ENCODE peak calls at places on chromosomes 11 and 22, in eight cellular contexts. F is activated CD8-positive, alpha-beta T cell treated with anti-CD3 and anti-CD28 coated beads for 36 hours; V is OCI-LY7; B is choroid plexus epithelial cell; M is CD8-positive, alpha-beta T cell; W is tibial artery; Z is heart left ventricle; C is astrocyte of the spinal cord. X is an unnamed sample.
A peak's percentile ranks its signal among the peaks of the same experiment; 100 is the strongest.

GRCh38 chr11:96230686-96231085 is 112.3 kb downstream of the MAML2 start:
- DNase-seq in C (no peak), M (no peak), B (no peak), V (no peak), F (no peak), Z (no peak), W (no peak), X (no peak)

GRCh38 chr11:73359930-73360742 is 16.1 kb upstream of the RELT start:
- DNase-seq in B (peak; percentile 71), C (peak; percentile 26), W (no peak), F (peak; percentile 57), V (peak; percentile 59), Z (no peak), M (no peak), X (no peak)

GRCh38 chr22:30855677-30856518 is 112.7 kb downstream of the MORC2 start:
- DNase-seq in V (no peak), C (no peak), B (no peak), Z (no peak), F (no peak), M (no peak), W (peak; percentile 19), X (no peak)

GRCh38 chr11:34792814-34793241 is 123.4 kb downstream of the APIP start:
- DNase-seq in W (no peak), M (no peak), F (no peak), Z (no peak), V (no peak), C (no peak), B (no peak), X (no peak)

GRCh38 chr11:112196519-112197087 is 21.3 kb downstream of the BCO2 start:
- DNase-seq in W (no peak), B (no peak), C (no peak), Z (no peak), V (no peak), F (no peak), M (no peak), X (no peak)

GRCh38 chr11:59187587-59187986 is 15.7 kb downstream of the DTX4 start:
- DNase-seq in W (no peak), M (no peak), V (no peak), C (no peak), F (no peak), Z (peak; percentile 81), B (no peak), X (no peak)

GRCh38 chr22:40955516-40955915 is 4.3 kb downstream of the RBX1 start:
- DNase-seq in M (no peak), B (peak; percentile 56), V (no peak), W (no peak), Z (no peak), F (no peak), C (no peak), X (no peak)

GRCh38 chr11:130209944-130210854 is 50.6 kb downstream of the ST14 start:
- DNase-seq in F (no peak), Z (no peak), C (no peak), W (peak; percentile 32), V (no peak), M (no peak), B (no peak), X (no peak)

GRCh38 chr11:70225629-70226582 is 22.8 kb downstream of the FADD start:
- DNase-seq in B (no peak), W (no peak), Z (no peak), V (no peak), C (no peak), F (no peak), M (no peak), X (no peak)

GRCh38 chr11:14308114-14308896 is 50.7 kb downstream of the RRAS2 start:
- DNase-seq in F (no peak), C (peak; percentile 56), V (peak; percentile 39), W (no peak), B (peak; percentile 83), M (no peak), Z (no peak), X (peak; percentile 60)

GRCh38 chr11:122656073-122656630 is 630 bp downstream of the UBASH3B start:
- DNase-seq in M (peak; percentile 21), Z (peak; percentile 81), W (peak; percentile 69), B (peak; percentile 73), V (peak; percentile 61), F (peak; percentile 67), C (peak; percentile 75), X (peak; percentile 44)

GRCh38 chr22:17057959-17058814 is 26.6 kb upstream of the IL17RA start:
- DNase-seq in M (peak; percentile 29), Z (no peak), W (peak; percentile 71), C (peak; percentile 52), B (peak; percentile 85), V (peak; percentile 58), F (peak; percentile 64), X (peak; percentile 60)

GRCh38 chr11:1224491-1225385 is 1.9 kb downstream of the MUC5B start:
- DNase-seq in B (no peak), M (no peak), C (no peak), Z (peak; percentile 39), W (peak; percentile 52), V (no peak), F (no peak), X (no peak)

GRCh38 chr11:114440121-114440860 is 1.0 kb downstream of the REXO2 start:
- DNase-seq in C (no peak), V (peak; percentile 11), W (no peak), M (no peak), F (no peak), B (peak; percentile 36), Z (no peak), X (no peak)

GRCh38 chr11:35200811-35201341 is 61.9 kb downstream of the CD44 start:
- DNase-seq in B (no peak), Z (no peak), C (no peak), W (no peak), F (no peak), V (no peak), M (no peak), X (no peak)

GRCh38 chr11:5234390-5234834 is at the start of gene HBD:
- DNase-seq in Z (no peak), C (peak; percentile 10), F (no peak), V (no peak), B (peak; percentile 72), M (no peak), W (no peak), X (no peak)

GRCh38 chr11:134346976-134347350 is 15.2 kb downstream of the GLB1L2 start:
- DNase-seq in F (no peak), Z (no peak), V (no peak), B (no peak), C (no peak), W (no peak), M (no peak), X (no peak)

GRCh38 chr11:104594228-104594958 is 303.9 kb downstream of the CASP12 start:
- DNase-seq in B (peak; percentile 45), W (no peak), F (peak; percentile 15), M (no peak), Z (no peak), C (peak; percentile 49), V (no peak), X (peak; percentile 60)

GRCh38 chr11:17979770-17980371 is 33.0 kb downstream of the SERGEF start:
- DNase-seq in V (peak; percentile 55), W (no peak), Z (no peak), F (peak; percentile 39), B (peak; percentile 38), M (peak; percentile 12), C (no peak), X (peak; percentile 28)

GRCh38 chr11:116771935-116772334 is 852 bp downstream of the BUD13 start:
- DNase-seq in V (peak; percentile 6), B (no peak), W (no peak), C (no peak), Z (no peak), M (no peak), F (no peak), X (no peak)

GRCh38 chr11:116772443-116773202 is at the start of gene BUD13:
- DNase-seq in M (peak; percentile 95), V (peak; percentile 94), B (peak; percentile 81), F (peak; percentile 95), W (peak; percentile 93), C (peak; percentile 85), Z (peak; percentile 96), X (peak; percentile 67)

GRCh38 chr11:116775975-116776374 is 3.2 kb upstream of the BUD13 start:
- DNase-seq in F (no peak), V (no peak), B (no peak), Z (no peak), W (no peak), C (no peak), M (no peak), X (no peak)

GRCh38 chr11:116774661-116775060 is 1.9 kb upstream of the BUD13 start:
- DNase-seq in V (no peak), F (no peak), M (no peak), W (no peak), B (no peak), Z (no peak), C (no peak), X (no peak)

GRCh38 chr11:116773203-116774112 is 671 bp upstream of the BUD13 start:
- DNase-seq in Z (no peak), B (peak; percentile 11), C (peak; percentile 25), W (no peak), M (no peak), V (peak; percentile 29), F (no peak), X (peak; percentile 47)
- TF ChIP-seq CTCF in Z (no peak), B (no peak), C (no peak), W (no peak), M (no peak), V (no peak), F (no peak), X (no peak)

DNA sequence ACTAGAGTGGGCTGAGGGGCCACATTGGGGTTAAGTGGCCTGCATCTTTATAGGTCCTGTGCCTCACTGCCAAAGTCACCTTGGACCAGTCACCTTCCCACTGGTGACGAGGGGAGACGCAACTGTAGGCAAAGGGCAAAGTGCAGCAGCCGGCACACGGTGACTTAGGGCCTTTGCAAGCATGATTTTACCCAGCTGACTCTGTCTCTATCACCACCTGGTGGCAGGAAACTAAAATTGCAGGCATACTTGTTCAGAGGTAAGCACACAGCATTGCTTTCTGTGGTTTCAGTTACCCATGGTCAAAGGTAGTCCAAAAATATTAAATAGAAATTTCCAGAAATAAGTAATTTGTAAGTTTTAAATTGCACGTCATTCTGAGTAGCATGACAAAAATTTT is 1164.4 kb downstream of the BRD1 start:
- DNase-seq in B (no peak), C (no peak), Z (peak; percentile 25), F (peak; percentile 23), W (no peak), M (no peak), V (peak; percentile 10), X (no peak)
- TF ChIP-seq CTCF in B (peak; percentile 31), C (peak; percentile 20), Z (peak; percentile 37), F (peak; percentile 69), W (no peak), M (no peak), V (peak; percentile 74), X (peak; percentile 2)

GRCh38 chr11:90556612-90557011 is 333.8 kb upstream of the CHORDC1 start:
- DNase-seq in W (no peak), V (no peak), Z (no peak), M (no peak), C (no peak), B (no peak), F (no peak), X (peak; percentile 88)
- TF ChIP-seq CTCF in W (no peak), V (no peak), Z (no peak), M (no peak), C (no peak), B (no peak), F (no peak), X (no peak)

DNA sequence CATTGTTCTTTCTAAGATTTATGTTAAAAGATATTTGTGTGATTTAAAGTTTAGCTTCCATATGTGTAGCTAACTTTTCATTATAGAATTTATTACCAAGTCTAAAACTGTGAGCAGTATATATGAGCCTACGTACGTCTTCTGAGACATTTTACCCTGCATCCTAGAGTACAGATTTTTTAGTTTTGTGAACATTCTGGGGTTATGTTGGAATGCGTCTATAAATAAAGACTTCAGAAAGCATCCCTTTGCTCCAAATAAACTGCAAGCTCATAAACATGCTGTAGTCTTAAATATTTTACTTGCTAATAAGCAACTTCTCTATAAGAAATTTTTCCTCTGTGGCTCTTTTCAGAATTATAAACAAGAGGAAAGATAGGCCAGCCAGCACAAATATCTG is 236.5 kb downstream of the DDX10 start:
- DNase-seq in M (no peak), V (no peak), C (no peak), F (no peak), B (no peak), W (no peak), Z (no peak), X (no peak)
- TF ChIP-seq CTCF in M (no peak), V (no peak), C (no peak), F (no peak), B (no peak), W (no peak), Z (no peak), X (no peak)